ENCODE peak calls at places on chromosome 12, in five cellular contexts. B, D, Q, S and L are unnamed samples.

GRCh38 chr12:118960865-118961264 is 20.5 kb upstream of the SRRM4 start:
- DNase-seq in B (no peak), S (no peak), D (no peak), Q (no peak), L (no peak)

GRCh38 chr12:119227292-119227691 is 48.6 kb downstream of the HSPB8 start:
- DNase-seq in Q (no peak), D (no peak), S (no peak), B (no peak), L (no peak)

GRCh38 chr12:125187148-125187733 is 122.0 kb downstream of the AACS start:
- DNase-seq in B (no peak), Q (no peak), S (no peak), D (no peak), L (no peak)

GRCh38 chr12:53235742-53236442 is 3.9 kb upstream of the RARG start:
- DNase-seq in S (no peak), D (no peak), B (no peak), Q (no peak), L (no peak)

GRCh38 chr12:51947597-51947996 is 3.9 kb upstream of the ACVR1B start:
- DNase-seq in S (no peak), Q (no peak), B (no peak), D (no peak), L (no peak)

GRCh38 chr12:103085541-103085940 is 128.1 kb downstream of the ASCL1 start:
- DNase-seq in S (no peak), Q (no peak), D (no peak), B (no peak), L (no peak)

GRCh38 chr12:124451016-124451415 is 116.4 kb downstream of the NCOR2 start:
- DNase-seq in B (no peak), S (no peak), D (no peak), Q (no peak), L (no peak)

GRCh38 chr12:29858270-29858786 is 74.6 kb upstream of the TMTC1 start:
- DNase-seq in B (no peak), S (no peak), Q (no peak), D (no peak), L (no peak)

GRCh38 chr12:19695244-19696098 is 256.2 kb downstream of the AEBP2 start:
- DNase-seq in S (no peak), D (no peak), B (no peak), Q (peak), L (no peak)

GRCh38 chr12:62409068-62409467 is 57.6 kb upstream of the MON2 start:
- DNase-seq in B (no peak), Q (peak), D (no peak), S (no peak), L (no peak)

GRCh38 chr12:38469689-38470088 is 153.1 kb downstream of the ALG10B start:
- DNase-seq in S (no peak), Q (no peak), D (no peak), B (no peak), L (no peak)

GRCh38 chr12:93094988-93095737 is 166.1 kb upstream of the EEA1 start:
- DNase-seq in B (no peak), S (no peak), Q (no peak), D (no peak), L (no peak)

GRCh38 chr12:119308743-119309456 is 25.6 kb upstream of the CCDC60 start:
- DNase-seq in S (no peak), B (no peak), D (no peak), Q (no peak), L (no peak)

GRCh38 chr12:93838180-93838579 is 161.0 kb downstream of the CRADD start:
- DNase-seq in D (no peak), Q (no peak), S (no peak), B (peak), L (no peak)

GRCh38 chr12:124906606-124907261 is 7.7 kb downstream of the UBC start:
- DNase-seq in Q (peak), D (no peak), B (peak), S (peak), L (peak)

GRCh38 chr12:119363037-119363436 is 28.5 kb downstream of the CCDC60 start:
- DNase-seq in B (no peak), D (no peak), Q (no peak), S (no peak), L (no peak)

GRCh38 chr12:115710104-115710564 is 567.4 kb downstream of the MED13L start:
- DNase-seq in Q (peak), S (no peak), B (peak), D (no peak), L (no peak)

GRCh38 chr12:24709201-24709600 is 239.7 kb downstream of the BCAT1 start:
- DNase-seq in S (no peak), Q (peak), B (no peak), D (no peak), L (no peak)

GRCh38 chr12:124294686-124295315 is at the start of gene RFLNA:
- DNase-seq in Q (no peak), B (peak), S (no peak), D (no peak), L (no peak)

GRCh38 chr12:44616385-44616784 is 259.7 kb downstream of the NELL2 start:
- DNase-seq in B (no peak), D (no peak), S (no peak), Q (no peak), L (no peak)

GRCh38 chr12:92363295-92364146 is 217.9 kb upstream of the BTG1 start:
- DNase-seq in D (no peak), Q (peak), B (peak), S (no peak), L (peak)

GRCh38 chr12:50933459-50934124 is 18.8 kb upstream of the HIGD1C start:
- DNase-seq in S (no peak), D (no peak), Q (no peak), B (no peak), L (no peak)

GRCh38 chr12:88957358-88957757 is 377.1 kb upstream of the KITLG start:
- DNase-seq in Q (no peak), B (no peak), D (no peak), S (no peak), L (no peak)